ENCODE peak calls at places on chromosomes 7 and 10, in four cellular contexts. One of them, this sample, is unnamed. For H3K36me3, the result is how much of the 10 kb centered on the place peaks cover.

GRCh38 chr7:128211626-128212025 is 29.5 kb upstream of the LEP start:
- DNase-seq in mammary epithelial cell: peak
- DNase-seq in HCT116: no peak
- DNase-seq in neuronal stem cell: no peak
- DNase-seq in this sample: no peak

GRCh38 chr10:119726291-119727261 is 726 bp downstream of the INPP5F start:
- DNase-seq in HCT116: no peak
- DNase-seq in mammary epithelial cell: no peak
- DNase-seq in neuronal stem cell: no peak
- DNase-seq in this sample: no peak

GRCh38 chr10:132429281-132430230 is 32.6 kb downstream of the PWWP2B start:
- DNase-seq in neuronal stem cell: no peak
- DNase-seq in HCT116: no peak
- DNase-seq in mammary epithelial cell: no peak
- DNase-seq in this sample: no peak

GRCh38 chr10:11162828-11163599 is 145.3 kb downstream of the CELF2 start:
- DNase-seq in HCT116: no peak
- DNase-seq in mammary epithelial cell: no peak
- DNase-seq in neuronal stem cell: no peak
- DNase-seq in this sample: no peak

GRCh38 chr10:44071479-44071878 is 313.4 kb downstream of the CXCL12 start:
- DNase-seq in neuronal stem cell: no peak
- DNase-seq in mammary epithelial cell: no peak
- DNase-seq in HCT116: no peak
- DNase-seq in this sample: peak

GRCh38 chr7:116571037-116571436 is 46.2 kb downstream of the CAV1 start:
- DNase-seq in neuronal stem cell: no peak
- DNase-seq in mammary epithelial cell: peak
- DNase-seq in HCT116: no peak
- DNase-seq in this sample: peak

GRCh38 chr10:21160116-21160515 is 263.0 kb upstream of the NEBL start:
- DNase-seq in mammary epithelial cell: no peak
- DNase-seq in neuronal stem cell: no peak
- DNase-seq in HCT116: no peak
- DNase-seq in this sample: no peak

GRCh38 chr10:128156999-128157755 is 31.0 kb upstream of the MKI67 start:
- DNase-seq in mammary epithelial cell: no peak
- DNase-seq in HCT116: no peak
- DNase-seq in neuronal stem cell: no peak
- DNase-seq in this sample: no peak

GRCh38 chr7:91883676-91884362 is 3.3 kb upstream of the MTERF1 start:
- DNase-seq in HCT116: no peak
- DNase-seq in mammary epithelial cell: peak
- DNase-seq in neuronal stem cell: no peak
- DNase-seq in this sample: no peak

GRCh38 chr7:81501220-81501619 is 268.6 kb downstream of the HGF start:
- DNase-seq in mammary epithelial cell: no peak
- DNase-seq in neuronal stem cell: no peak
- DNase-seq in HCT116: peak
- DNase-seq in this sample: peak

GRCh38 chr10:58488921-58489320 is 23.8 kb upstream of the BICC1 start:
- DNase-seq in neuronal stem cell: no peak
- DNase-seq in mammary epithelial cell: no peak
- DNase-seq in HCT116: no peak
- DNase-seq in this sample: peak

GRCh38 chr7:43729214-43729923 is at the start of gene COA1:
- DNase-seq in neuronal stem cell: peak
- DNase-seq in HCT116: peak
- DNase-seq in mammary epithelial cell: peak
- DNase-seq in this sample: peak

GRCh38 chr7:55189447-55189760 is 170.6 kb downstream of the EGFR start:
- DNase-seq in neuronal stem cell: no peak
- DNase-seq in mammary epithelial cell: no peak
- DNase-seq in HCT116: no peak
- DNase-seq in this sample: no peak

GRCh38 chr7:132666076-132666775 is 90.0 kb upstream of the PLXNA4 start:
- DNase-seq in neuronal stem cell: no peak
- DNase-seq in mammary epithelial cell: peak
- DNase-seq in HCT116: no peak
- DNase-seq in this sample: peak

GRCh38 chr10:132329565-132330485 is 2.2 kb upstream of the LRRC27 start:
- DNase-seq in HCT116: no peak
- DNase-seq in neuronal stem cell: no peak
- DNase-seq in mammary epithelial cell: peak
- DNase-seq in this sample: peak

GRCh38 chr10:101646369-101646768 is 48.6 kb downstream of the FBXW4 start:
- DNase-seq in neuronal stem cell: no peak
- DNase-seq in HCT116: no peak
- DNase-seq in mammary epithelial cell: no peak
- DNase-seq in this sample: no peak

GRCh38 chr10:46307281-46308112 is 20.7 kb downstream of the ANTXRL start:
- DNase-seq in mammary epithelial cell: no peak
- DNase-seq in HCT116: no peak
- DNase-seq in neuronal stem cell: no peak
- DNase-seq in this sample: no peak

GRCh38 chr7:50656141-50656895 is 91.1 kb upstream of the DDC start:
- DNase-seq in neuronal stem cell: no peak
- DNase-seq in mammary epithelial cell: no peak
- DNase-seq in HCT116: no peak
- DNase-seq in this sample: no peak

GRCh38 chr7:128849156-128849515 is 13.5 kb upstream of the ATP6V1F start:
- DNase-seq in neuronal stem cell: no peak
- DNase-seq in mammary epithelial cell: no peak
- DNase-seq in HCT116: no peak
- DNase-seq in this sample: no peak

GRCh38 chr10:24873281-24873683 is 79.1 kb downstream of the PRTFDC1 start:
- DNase-seq in mammary epithelial cell: peak
- DNase-seq in HCT116: no peak
- DNase-seq in neuronal stem cell: no peak
- DNase-seq in this sample: peak

GRCh38 chr7:66626236-66626957 is 2.3 kb upstream of the KCTD7 start:
- DNase-seq in neuronal stem cell: no peak
- DNase-seq in HCT116: no peak
- DNase-seq in mammary epithelial cell: peak
- DNase-seq in this sample: peak

GRCh38 chr10:74823791-74824183 is 2.6 kb upstream of the KAT6B start:
- DNase-seq in mammary epithelial cell: no peak
- DNase-seq in neuronal stem cell: no peak
- DNase-seq in HCT116: no peak
- DNase-seq in this sample: no peak

GRCh38 chr10:15856328-15857000 is 3.8 kb downstream of the MINDY3 start:
- DNase-seq in mammary epithelial cell: no peak
- DNase-seq in neuronal stem cell: no peak
- DNase-seq in HCT116: no peak
- DNase-seq in this sample: peak

GRCh38 chr10:101085846-101086245 is 24.1 kb downstream of the KAZALD1 start:
- DNase-seq in mammary epithelial cell: peak
- DNase-seq in neuronal stem cell: no peak
- DNase-seq in HCT116: no peak
- DNase-seq in this sample: peak

GRCh38 chr7:2049111-2049781 is 183.5 kb downstream of the MAD1L1 start:
- DNase-seq in mammary epithelial cell: no peak
- DNase-seq in HCT116: no peak
- DNase-seq in neuronal stem cell: no peak
- DNase-seq in this sample: no peak

GRCh38 chr7:92830532-92831110 is 5.8 kb downstream of the CDK6 start:
- DNase-seq in mammary epithelial cell: no peak
- DNase-seq in neuronal stem cell: no peak
- DNase-seq in HCT116: no peak
- DNase-seq in this sample: peak

GRCh38 chr7:33459340-33459751 is 330.0 kb downstream of the BBS9 start:
- DNase-seq in HCT116: peak
- DNase-seq in neuronal stem cell: peak
- DNase-seq in mammary epithelial cell: peak
- DNase-seq in this sample: peak

GRCh38 chr10:50635286-50635685 is 11.5 kb upstream of the SGMS1 start:
- DNase-seq in neuronal stem cell: no peak
- DNase-seq in HCT116: no peak
- DNase-seq in mammary epithelial cell: peak
- DNase-seq in this sample: peak

GRCh38 chr10:47420305-47421056 is 36.4 kb upstream of the ZNF488 start:
- DNase-seq in neuronal stem cell: no peak
- DNase-seq in HCT116: no peak
- DNase-seq in mammary epithelial cell: no peak
- DNase-seq in this sample: no peak

GRCh38 chr10:72637398-72637857 is 11.5 kb upstream of the MICU1 start:
- DNase-seq in HCT116: no peak
- DNase-seq in neuronal stem cell: no peak
- DNase-seq in mammary epithelial cell: no peak
- DNase-seq in this sample: peak

GRCh38 chr10:46018453-46019169 is 11.8 kb downstream of the NCOA4 start:
- DNase-seq in HCT116: no peak
- DNase-seq in neuronal stem cell: no peak
- DNase-seq in mammary epithelial cell: no peak
- DNase-seq in this sample: peak

GRCh38 chr10:72730462-72730861 is 38.5 kb downstream of the MCU start:
- DNase-seq in mammary epithelial cell: no peak
- DNase-seq in neuronal stem cell: no peak
- DNase-seq in HCT116: no peak
- DNase-seq in this sample: peak

GRCh38 chr10:110860576-110861241 is 11.0 kb upstream of the PDCD4 start:
- DNase-seq in neuronal stem cell: no peak
- DNase-seq in mammary epithelial cell: no peak
- DNase-seq in HCT116: no peak
- DNase-seq in this sample: no peak

GRCh38 chr10:109205929-109206585 is 717.3 kb downstream of the XPNPEP1 start:
- DNase-seq in mammary epithelial cell: peak
- DNase-seq in HCT116: no peak
- DNase-seq in neuronal stem cell: no peak
- DNase-seq in this sample: peak

GRCh38 chr10:108735380-108735779 is 1187.9 kb downstream of the XPNPEP1 start:
- DNase-seq in mammary epithelial cell: peak
- DNase-seq in HCT116: no peak
- DNase-seq in neuronal stem cell: no peak
- DNase-seq in this sample: peak

GRCh38 chr7:91553410-91553895 is 289.2 kb downstream of the FZD1 start:
- DNase-seq in neuronal stem cell: no peak
- DNase-seq in mammary epithelial cell: no peak
- DNase-seq in HCT116: no peak
- DNase-seq in this sample: no peak

GRCh38 chr7:141073641-141074161 is at the start of gene TMEM178B:
- DNase-seq in HCT116: no peak
- DNase-seq in mammary epithelial cell: no peak
- DNase-seq in neuronal stem cell: peak
- DNase-seq in this sample: peak

GRCh38 chr7:7257899-7258692 is 75.8 kb downstream of the C1GALT1 start:
- DNase-seq in HCT116: no peak
- DNase-seq in mammary epithelial cell: no peak
- DNase-seq in neuronal stem cell: no peak
- DNase-seq in this sample: no peak

GRCh38 chr7:65509368-65510186 is 135.9 kb downstream of the ZNF92 start:
- DNase-seq in HCT116: no peak
- DNase-seq in neuronal stem cell: peak
- DNase-seq in mammary epithelial cell: peak
- DNase-seq in this sample: peak

GRCh38 chr10:30002438-30003266 is 56.7 kb downstream of the JCAD start:
- DNase-seq in HCT116: peak
- DNase-seq in neuronal stem cell: peak
- DNase-seq in mammary epithelial cell: peak
- DNase-seq in this sample: peak

GRCh38 chr10:86759073-86759672 is 2.8 kb downstream of the BMPR1A start:
- DNase-seq in neuronal stem cell: no peak
- DNase-seq in mammary epithelial cell: no peak
- DNase-seq in HCT116: no peak
- DNase-seq in this sample: peak
- H3K27ac ChIP-seq in neuronal stem cell: no peak
- H3K27ac ChIP-seq in mammary epithelial cell: no peak
- H3K27ac ChIP-seq in HCT116: no peak
- H3K27ac ChIP-seq in this sample: peak

GRCh38 chr7:75727881-75728592 is 10.7 kb downstream of the HIP1 start:
- DNase-seq in HCT116: peak
- DNase-seq in mammary epithelial cell: peak
- DNase-seq in neuronal stem cell: no peak
- DNase-seq in this sample: peak
- H3K4me3 ChIP-seq in HCT116: peak
- H3K4me3 ChIP-seq in mammary epithelial cell: peak
- H3K4me3 ChIP-seq in neuronal stem cell: no peak
- H3K4me3 ChIP-seq in this sample: no peak

GRCh38 chr10:124647421-124648130 is 96.6 kb downstream of the FAM53B start:
- DNase-seq in neuronal stem cell: no peak
- DNase-seq in HCT116: peak
- DNase-seq in mammary epithelial cell: peak
- DNase-seq in this sample: peak

GRCh38 chr10:124644771-124645170 is 99.4 kb downstream of the FAM53B start:
- DNase-seq in HCT116: no peak
- DNase-seq in mammary epithelial cell: no peak
- DNase-seq in neuronal stem cell: no peak
- DNase-seq in this sample: no peak

GRCh38 chr10:124645496-124646095 is 98.6 kb downstream of the FAM53B start:
- DNase-seq in mammary epithelial cell: no peak
- DNase-seq in HCT116: no peak
- DNase-seq in neuronal stem cell: no peak
- DNase-seq in this sample: no peak

GRCh38 chr10:124648131-124648475 is 96.1 kb downstream of the FAM53B start:
- DNase-seq in mammary epithelial cell: no peak
- DNase-seq in neuronal stem cell: no peak
- DNase-seq in HCT116: no peak
- DNase-seq in this sample: no peak

DNA sequence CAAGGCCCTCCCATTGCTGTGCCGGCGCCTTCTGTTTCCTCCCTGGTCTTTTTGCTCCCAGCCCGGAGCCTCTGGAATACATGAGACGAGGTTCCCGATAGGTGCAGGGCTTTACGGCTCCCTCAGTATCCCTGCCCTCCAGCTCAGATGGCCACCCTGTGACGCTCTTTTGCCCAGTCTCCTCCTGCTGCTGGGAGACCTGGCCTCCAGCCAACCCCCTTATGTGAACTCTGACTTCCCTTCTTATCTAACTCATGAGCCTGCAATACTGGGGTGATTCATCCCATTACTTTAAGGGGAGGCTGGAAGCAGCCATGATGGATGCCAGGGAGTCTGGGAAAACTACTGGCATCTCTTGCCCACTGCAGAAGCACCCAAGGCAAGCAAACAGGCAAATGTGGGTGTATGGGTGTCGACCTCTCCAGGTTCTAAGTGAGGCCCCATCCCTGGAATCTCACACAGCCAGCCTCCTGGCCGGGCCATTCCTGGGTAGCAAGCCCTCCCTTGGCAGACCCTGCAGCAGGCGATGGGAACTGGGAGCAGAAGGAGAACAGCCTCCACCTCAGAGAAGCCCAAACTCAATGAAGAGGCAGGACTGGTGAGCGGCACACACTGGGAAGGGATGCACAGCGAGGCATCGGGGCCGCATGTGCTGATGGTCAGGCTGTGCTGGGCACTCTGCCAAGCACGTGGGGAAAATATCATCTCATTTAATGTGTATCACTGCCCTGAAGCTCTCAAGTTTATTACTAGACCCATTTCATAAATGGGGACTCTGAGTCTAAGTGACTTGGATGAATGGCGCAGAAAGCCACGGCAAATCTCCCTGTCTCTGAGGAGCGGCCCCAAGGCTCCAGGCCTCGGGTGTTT is 97.5 kb downstream of the FAM53B start:
- DNase-seq in mammary epithelial cell: no peak
- DNase-seq in HCT116: no peak
- DNase-seq in neuronal stem cell: no peak
- DNase-seq in this sample: peak
- H3K36me3 ChIP-seq in mammary epithelial cell: under half
- H3K36me3 ChIP-seq in HCT116: under half
- H3K36me3 ChIP-seq in neuronal stem cell: under half
- H3K36me3 ChIP-seq in this sample: under half

GRCh38 chr7:95095259-95096122 is 188.1 kb downstream of the PPP1R9A start:
- DNase-seq in HCT116: no peak
- DNase-seq in neuronal stem cell: no peak
- DNase-seq in mammary epithelial cell: no peak
- DNase-seq in this sample: no peak
- H3K27ac ChIP-seq in HCT116: no peak
- H3K27ac ChIP-seq in neuronal stem cell: no peak
- H3K27ac ChIP-seq in mammary epithelial cell: no peak
- H3K27ac ChIP-seq in this sample: no peak